ENCODE peak calls at places on chromosome 7, in ten cellular contexts. C is cardiac fibroblast, Z is GM12891, F is endothelial cell, L is lower lobe of right lung, K is HEK293T, G is HT-29, A is ELF-1, O is foreskin keratinocyte, X is DMS53. E is an unnamed sample.

GRCh38 chr7:91661727-91662126 is 218.8 kb downstream of the MTERF1 start:
- DNase-seq in C (no peak), Z (no peak), F (no peak), L (no peak), K (no peak), G (no peak), A (no peak), O (no peak), X (no peak), E (no peak)

GRCh38 chr7:27173412-27174076 is 576 bp downstream of the HOXA10 start:
- DNase-seq in C (no peak), Z (no peak), F (no peak), L (peak; percentile 48), K (no peak), G (no peak), A (peak; percentile 44), O (no peak), X (peak; percentile 81), E (peak; percentile 86)

GRCh38 chr7:128406986-128407589 is 2.7 kb downstream of the IMPDH1 start:
- DNase-seq in C (no peak), Z (no peak), F (no peak), L (no peak), K (no peak), G (no peak), A (no peak), O (no peak), X (peak; percentile 25), E (peak; percentile 51)

GRCh38 chr7:127619681-127620405 is 1.9 kb upstream of the PAX4 start:
- DNase-seq in C (peak; percentile 23), Z (no peak), F (peak; percentile 39), L (no peak), K (no peak), G (no peak), A (peak; percentile 77), O (peak; percentile 39), X (peak; percentile 51), E (no peak)

GRCh38 chr7:21412291-21412896 is 15.5 kb upstream of the SP4 start:
- DNase-seq in C (no peak), Z (no peak), F (no peak), L (no peak), K (no peak), G (no peak), A (no peak), O (no peak), X (peak; percentile 28), E (no peak)

GRCh38 chr7:1093506-1093850 is 5.6 kb downstream of the GPER1 start:
- DNase-seq in C (no peak), Z (no peak), F (no peak), L (no peak), K (no peak), G (no peak), A (no peak), O (no peak), X (no peak), E (no peak)

GRCh38 chr7:83672157-83672556 is 23.2 kb upstream of the SEMA3E start:
- DNase-seq in C (no peak), Z (no peak), F (no peak), L (no peak), K (no peak), G (no peak), A (peak; percentile 80), O (no peak), X (no peak), E (no peak)

GRCh38 chr7:3162286-3162685 is 118.6 kb upstream of the CARD11 start:
- DNase-seq in C (peak; percentile 43), Z (no peak), F (no peak), L (no peak), K (no peak), G (no peak), A (no peak), O (no peak), X (peak; percentile 8), E (no peak)

GRCh38 chr7:24665564-24666294 is 91.5 kb downstream of the GSDME start:
- DNase-seq in C (peak; percentile 74), Z (no peak), F (peak; percentile 53), L (no peak), K (peak; percentile 42), G (peak; percentile 79), A (peak; percentile 36), O (peak; percentile 28), X (peak; percentile 84), E (no peak)

GRCh38 chr7:140236626-140237025 is 59.8 kb upstream of the KDM7A start:
- DNase-seq in C (no peak), Z (no peak), F (no peak), L (no peak), K (no peak), G (no peak), A (no peak), O (no peak), X (no peak), E (no peak)

GRCh38 chr7:43669286-43670081 is 59.8 kb downstream of the COA1 start:
- DNase-seq in C (peak; percentile 44), Z (no peak), F (no peak), L (no peak), K (no peak), G (no peak), A (peak; percentile 86), O (no peak), X (no peak), E (no peak)

GRCh38 chr7:65269150-65269856 is 104.4 kb upstream of the ZNF92 start:
- DNase-seq in C (no peak), Z (no peak), F (peak; percentile 88), L (peak; percentile 46), K (peak; percentile 92), G (no peak), A (peak; percentile 97), O (no peak), X (peak; percentile 99), E (no peak)

GRCh38 chr7:101696-102376 is 90.5 kb upstream of the FAM20C start:
- DNase-seq in C (peak; percentile 36), Z (no peak), F (no peak), L (no peak), K (no peak), G (no peak), A (peak; percentile 86), O (peak; percentile 72), X (no peak), E (no peak)

GRCh38 chr7:94303736-94304135 is 91.0 kb upstream of the COL1A2 start:
- DNase-seq in C (peak; percentile 86), Z (no peak), F (no peak), L (no peak), K (no peak), G (no peak), A (peak; percentile 14), O (no peak), X (no peak), E (no peak)

E was measured in aorta.